ENCODE peak calls at places on chromosomes 6 and 20, in seven cellular contexts. One of them, this sample, is unnamed.

GRCh38 chr6:158567152-158567551 is 7.3 kb downstream of the TMEM181 start:
- DNase-seq in brain microvascular endothelial cell: no peak
- DNase-seq in dorsolateral prefrontal cortex: no peak
- DNase-seq in RWPE2: no peak
- DNase-seq in left lung: peak; percentile 19
- DNase-seq in lung: no peak
- DNase-seq in heart left ventricle: peak; percentile 40
- DNase-seq in this sample: no peak

GRCh38 chr6:3419624-3420272 is 37.1 kb downstream of the SLC22A23 start:
- DNase-seq in brain microvascular endothelial cell: peak; percentile 84
- DNase-seq in lung: no peak
- DNase-seq in heart left ventricle: no peak
- DNase-seq in left lung: no peak
- DNase-seq in RWPE2: no peak
- DNase-seq in dorsolateral prefrontal cortex: no peak
- DNase-seq in this sample: peak; percentile 95

GRCh38 chr6:105077592-105078463 is 102.0 kb downstream of the POPDC3 start:
- DNase-seq in left lung: no peak
- DNase-seq in brain microvascular endothelial cell: peak; percentile 15
- DNase-seq in lung: no peak
- DNase-seq in dorsolateral prefrontal cortex: no peak
- DNase-seq in heart left ventricle: no peak
- DNase-seq in RWPE2: no peak
- DNase-seq in this sample: peak; percentile 84

GRCh38 chr20:53708129-53708968 is 114.7 kb upstream of the ZNF217 start:
- DNase-seq in dorsolateral prefrontal cortex: no peak
- DNase-seq in brain microvascular endothelial cell: peak; percentile 29
- DNase-seq in RWPE2: no peak
- DNase-seq in lung: no peak
- DNase-seq in heart left ventricle: no peak
- DNase-seq in left lung: no peak
- DNase-seq in this sample: no peak

GRCh38 chr6:43434943-43435342 is 7.6 kb downstream of the ABCC10 start:
- DNase-seq in dorsolateral prefrontal cortex: no peak
- DNase-seq in RWPE2: no peak
- DNase-seq in left lung: no peak
- DNase-seq in brain microvascular endothelial cell: no peak
- DNase-seq in lung: no peak
- DNase-seq in heart left ventricle: no peak
- DNase-seq in this sample: no peak

GRCh38 chr6:1774541-1774940 is 164.8 kb downstream of the FOXC1 start:
- DNase-seq in heart left ventricle: no peak
- DNase-seq in left lung: no peak
- DNase-seq in brain microvascular endothelial cell: no peak
- DNase-seq in RWPE2: no peak
- DNase-seq in dorsolateral prefrontal cortex: no peak
- DNase-seq in lung: no peak
- DNase-seq in this sample: peak; percentile 40

GRCh38 chr20:20710847-20711315 is 1.6 kb downstream of the RALGAPA2 start:
- DNase-seq in left lung: no peak
- DNase-seq in heart left ventricle: no peak
- DNase-seq in RWPE2: no peak
- DNase-seq in lung: peak; percentile 79
- DNase-seq in dorsolateral prefrontal cortex: no peak
- DNase-seq in brain microvascular endothelial cell: no peak
- DNase-seq in this sample: peak; percentile 80

GRCh38 chr6:38588631-38589366 is 50.9 kb downstream of the BTBD9 start:
- DNase-seq in left lung: no peak
- DNase-seq in heart left ventricle: no peak
- DNase-seq in dorsolateral prefrontal cortex: no peak
- DNase-seq in RWPE2: no peak
- DNase-seq in lung: no peak
- DNase-seq in brain microvascular endothelial cell: no peak
- DNase-seq in this sample: peak; percentile 91

GRCh38 chr6:100504786-100505737 is 40.3 kb upstream of the SIM1 start:
- DNase-seq in left lung: no peak
- DNase-seq in dorsolateral prefrontal cortex: no peak
- DNase-seq in heart left ventricle: no peak
- DNase-seq in brain microvascular endothelial cell: peak; percentile 89
- DNase-seq in RWPE2: no peak
- DNase-seq in lung: no peak
- DNase-seq in this sample: peak; percentile 73

GRCh38 chr6:107217248-107217647 is 101.9 kb upstream of the BEND3 start:
- DNase-seq in heart left ventricle: no peak
- DNase-seq in brain microvascular endothelial cell: no peak
- DNase-seq in left lung: no peak
- DNase-seq in lung: no peak
- DNase-seq in dorsolateral prefrontal cortex: no peak
- DNase-seq in RWPE2: no peak
- DNase-seq in this sample: no peak

GRCh38 chr6:30263734-30264133 is 50.5 kb upstream of the TRIM26 start:
- DNase-seq in brain microvascular endothelial cell: peak; percentile 76
- DNase-seq in dorsolateral prefrontal cortex: peak; percentile 31
- DNase-seq in left lung: no peak
- DNase-seq in RWPE2: no peak
- DNase-seq in lung: no peak
- DNase-seq in heart left ventricle: no peak
- DNase-seq in this sample: peak; percentile 49

GRCh38 chr6:116545661-116546060 is at the start of gene TRAPPC3L:
- DNase-seq in lung: no peak
- DNase-seq in brain microvascular endothelial cell: no peak
- DNase-seq in RWPE2: no peak
- DNase-seq in heart left ventricle: no peak
- DNase-seq in left lung: no peak
- DNase-seq in dorsolateral prefrontal cortex: no peak
- DNase-seq in this sample: no peak

GRCh38 chr6:127192911-127193503 is 73.7 kb upstream of the RNF146 start:
- DNase-seq in left lung: no peak
- DNase-seq in RWPE2: no peak
- DNase-seq in brain microvascular endothelial cell: no peak
- DNase-seq in lung: no peak
- DNase-seq in heart left ventricle: no peak
- DNase-seq in dorsolateral prefrontal cortex: no peak
- DNase-seq in this sample: peak; percentile 39

GRCh38 chr6:111605100-111605748 is 454 bp downstream of the TRAF3IP2 start:
- DNase-seq in dorsolateral prefrontal cortex: no peak
- DNase-seq in heart left ventricle: peak; percentile 83
- DNase-seq in lung: peak; percentile 67
- DNase-seq in brain microvascular endothelial cell: peak; percentile 66
- DNase-seq in RWPE2: no peak
- DNase-seq in left lung: peak; percentile 87
- DNase-seq in this sample: peak; percentile 49

GRCh38 chr6:111606620-111607115 is 990 bp upstream of the TRAF3IP2 start:
- DNase-seq in left lung: no peak
- DNase-seq in RWPE2: no peak
- DNase-seq in brain microvascular endothelial cell: no peak
- DNase-seq in dorsolateral prefrontal cortex: no peak
- DNase-seq in lung: no peak
- DNase-seq in heart left ventricle: no peak
- DNase-seq in this sample: no peak

GRCh38 chr6:111604259-111605099 is 1.2 kb downstream of the TRAF3IP2 start:
- DNase-seq in lung: peak; percentile 50
- DNase-seq in brain microvascular endothelial cell: peak; percentile 71
- DNase-seq in dorsolateral prefrontal cortex: peak; percentile 52
- DNase-seq in left lung: peak; percentile 28
- DNase-seq in RWPE2: no peak
- DNase-seq in heart left ventricle: no peak
- DNase-seq in this sample: peak; percentile 73

GRCh38 chr6:111609827-111610526 is 4.3 kb upstream of the TRAF3IP2 start:
- DNase-seq in dorsolateral prefrontal cortex: no peak
- DNase-seq in left lung: no peak
- DNase-seq in lung: no peak
- DNase-seq in heart left ventricle: no peak
- DNase-seq in brain microvascular endothelial cell: no peak
- DNase-seq in RWPE2: no peak
- DNase-seq in this sample: no peak

GRCh38 chr6:111607279-111607678 is 1.6 kb upstream of the TRAF3IP2 start:
- DNase-seq in RWPE2: no peak
- DNase-seq in brain microvascular endothelial cell: no peak
- DNase-seq in left lung: no peak
- DNase-seq in dorsolateral prefrontal cortex: no peak
- DNase-seq in lung: no peak
- DNase-seq in heart left ventricle: no peak
- DNase-seq in this sample: no peak
- H3K4me3 ChIP-seq in RWPE2: no peak overlapping the region
- H3K4me3 ChIP-seq in brain microvascular endothelial cell: no peak overlapping the region
- H3K4me3 ChIP-seq in left lung: no peak overlapping the region
- H3K4me3 ChIP-seq in dorsolateral prefrontal cortex: no peak overlapping the region
- H3K4me3 ChIP-seq in lung: no peak overlapping the region
- H3K4me3 ChIP-seq in heart left ventricle: no peak overlapping the region
- H3K4me3 ChIP-seq in this sample: no peak overlapping the region

GRCh38 chr6:135936606-135937005 is 85.1 kb downstream of the PDE7B start:
- DNase-seq in RWPE2: peak; percentile 68
- DNase-seq in brain microvascular endothelial cell: peak; percentile 95
- DNase-seq in lung: no peak
- DNase-seq in heart left ventricle: no peak
- DNase-seq in left lung: no peak
- DNase-seq in dorsolateral prefrontal cortex: no peak
- DNase-seq in this sample: peak; percentile 97

GRCh38 chr6:135940783-135941182 is 89.3 kb downstream of the PDE7B start:
- DNase-seq in dorsolateral prefrontal cortex: no peak
- DNase-seq in left lung: no peak
- DNase-seq in heart left ventricle: no peak
- DNase-seq in RWPE2: no peak
- DNase-seq in brain microvascular endothelial cell: no peak
- DNase-seq in lung: no peak
- DNase-seq in this sample: no peak

GRCh38 chr6:135939216-135939610 is 87.7 kb downstream of the PDE7B start:
- DNase-seq in left lung: no peak
- DNase-seq in heart left ventricle: no peak
- DNase-seq in RWPE2: no peak
- DNase-seq in lung: no peak
- DNase-seq in brain microvascular endothelial cell: no peak
- DNase-seq in dorsolateral prefrontal cortex: no peak
- DNase-seq in this sample: no peak

GRCh38 chr6:135937126-135937525 is 85.6 kb downstream of the PDE7B start:
- DNase-seq in brain microvascular endothelial cell: no peak
- DNase-seq in RWPE2: no peak
- DNase-seq in lung: no peak
- DNase-seq in heart left ventricle: no peak
- DNase-seq in left lung: no peak
- DNase-seq in dorsolateral prefrontal cortex: no peak
- DNase-seq in this sample: no peak

DNA sequence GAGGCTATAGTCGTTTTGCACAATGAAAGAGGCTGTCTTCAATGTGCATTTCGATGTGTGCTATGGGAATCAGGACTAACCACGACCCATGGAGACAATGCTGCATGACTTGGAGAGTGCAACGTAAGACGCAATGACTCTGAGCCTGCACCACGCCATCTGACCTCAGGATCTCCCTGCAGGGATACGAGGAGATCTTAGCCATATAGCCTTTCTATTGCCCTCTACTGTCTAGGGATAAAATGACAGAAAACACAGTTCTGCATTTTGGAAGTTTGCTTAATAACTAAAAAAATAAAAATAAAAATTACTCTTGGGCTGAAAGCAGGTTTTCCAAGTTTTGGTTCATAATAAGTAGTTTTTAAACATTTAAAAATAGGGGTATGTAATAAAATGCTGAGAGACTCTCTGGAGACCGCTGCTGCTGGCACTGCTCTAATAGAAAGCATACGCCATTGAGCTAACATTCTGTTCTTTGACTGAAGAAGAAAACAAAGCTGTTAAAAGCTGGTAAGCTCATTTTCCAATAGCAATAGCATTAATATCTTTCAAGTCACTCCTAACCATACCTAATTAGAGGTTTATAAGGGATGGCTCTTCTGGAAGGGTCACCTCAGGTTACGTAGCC is 87.2 kb downstream of the PDE7B start:
- DNase-seq in lung: no peak
- DNase-seq in heart left ventricle: no peak
- DNase-seq in RWPE2: no peak
- DNase-seq in brain microvascular endothelial cell: peak; percentile 67
- DNase-seq in left lung: no peak
- DNase-seq in dorsolateral prefrontal cortex: no peak
- DNase-seq in this sample: peak; percentile 31
- TF ChIP-seq CTCF in lung: no peak
- TF ChIP-seq CTCF in heart left ventricle: no peak
- TF ChIP-seq CTCF in RWPE2: peak; percentile 44
- TF ChIP-seq CTCF in brain microvascular endothelial cell: peak; percentile 57
- TF ChIP-seq CTCF in left lung: peak; percentile 13
- TF ChIP-seq CTCF in dorsolateral prefrontal cortex: peak; percentile 58
- TF ChIP-seq CTCF in this sample: peak; percentile 39

DNA sequence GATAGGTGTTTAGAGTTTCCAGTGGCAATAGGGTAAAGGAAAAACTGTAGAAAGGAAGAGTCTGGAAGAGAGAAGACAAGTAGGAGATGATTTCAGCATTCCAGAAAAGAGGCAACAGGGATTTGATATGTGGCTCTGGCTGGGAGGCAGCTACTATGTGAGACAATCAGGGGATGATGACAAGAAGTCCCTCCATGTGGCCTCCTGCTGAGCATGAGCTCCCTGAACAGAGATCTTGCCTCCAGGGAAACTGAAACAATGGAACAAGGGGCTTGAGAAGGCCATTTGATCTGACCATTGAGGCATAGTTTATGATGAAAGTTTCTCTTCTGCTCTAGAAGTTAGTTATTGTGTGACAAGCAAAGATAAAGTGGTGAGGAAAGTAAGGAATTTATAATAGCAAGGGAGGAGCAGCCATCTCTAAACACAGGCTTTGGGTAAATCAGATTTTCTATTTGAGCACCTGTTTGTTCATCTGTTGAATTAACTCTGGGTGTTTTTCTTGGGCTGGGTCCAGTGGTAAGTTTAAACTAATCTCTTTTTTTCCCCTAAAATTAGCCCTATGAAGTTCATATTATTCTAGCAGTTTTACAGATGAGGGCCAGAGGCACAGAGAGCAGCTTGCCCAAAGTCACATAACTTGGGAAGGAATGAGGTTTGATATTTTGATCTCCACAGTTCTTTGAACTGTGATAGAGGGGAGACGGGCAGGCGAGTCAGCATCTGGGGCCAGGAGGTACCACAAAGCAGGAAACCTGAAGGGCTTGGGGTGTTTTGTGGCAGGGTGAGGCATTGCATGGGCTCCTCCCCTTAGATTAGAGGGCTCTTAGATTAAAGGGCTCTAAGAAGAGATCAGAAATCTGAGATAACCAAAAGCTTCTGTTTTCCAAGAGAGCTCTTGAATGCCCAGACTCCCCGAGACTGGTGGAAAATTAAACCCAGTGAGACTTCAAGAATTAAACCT is 2.8 kb upstream of the GPX5 start:
- DNase-seq in heart left ventricle: no peak
- DNase-seq in lung: no peak
- DNase-seq in brain microvascular endothelial cell: no peak
- DNase-seq in left lung: no peak
- DNase-seq in RWPE2: no peak
- DNase-seq in dorsolateral prefrontal cortex: no peak
- DNase-seq in this sample: no peak
- H3K27me3 ChIP-seq in heart left ventricle: no peaks in the 10 kb centered on the region
- H3K27me3 ChIP-seq in lung: no peaks in the 10 kb centered on the region
- H3K27me3 ChIP-seq in brain microvascular endothelial cell: peaks cover 4% of the 10 kb centered on the region
- H3K27me3 ChIP-seq in left lung: peaks cover 53% of the 10 kb centered on the region
- H3K27me3 ChIP-seq in RWPE2: peaks cover 8% of the 10 kb centered on the region
- H3K27me3 ChIP-seq in dorsolateral prefrontal cortex: no peaks in the 10 kb centered on the region
- H3K27me3 ChIP-seq in this sample: no peaks in the 10 kb centered on the region

DNA sequence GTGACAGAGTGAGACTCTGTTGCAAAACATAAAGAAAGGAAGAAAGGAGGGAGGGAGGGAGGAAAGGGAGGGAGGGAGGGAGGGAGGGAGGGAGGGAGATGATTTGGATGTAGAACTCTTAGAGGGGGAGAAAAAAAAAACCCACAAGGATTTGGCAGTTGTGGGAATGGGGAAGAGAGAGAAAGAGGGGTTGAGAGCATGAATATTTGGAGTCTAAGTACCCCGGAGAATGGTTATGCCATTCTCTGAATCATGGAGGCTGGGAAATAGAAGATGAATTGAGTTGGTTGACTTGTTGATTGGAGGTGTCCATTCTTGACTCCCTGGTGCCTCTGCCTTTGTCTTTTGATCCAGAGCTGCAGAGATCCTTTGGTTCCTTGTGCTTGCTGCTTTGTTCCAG is 35.7 kb downstream of the RALY start:
- DNase-seq in RWPE2: no peak
- DNase-seq in dorsolateral prefrontal cortex: no peak
- DNase-seq in left lung: no peak
- DNase-seq in lung: no peak
- DNase-seq in heart left ventricle: no peak
- DNase-seq in brain microvascular endothelial cell: no peak
- DNase-seq in this sample: no peak
- H3K4me3 ChIP-seq in RWPE2: no peak overlapping the region
- H3K4me3 ChIP-seq in dorsolateral prefrontal cortex: no peak overlapping the region
- H3K4me3 ChIP-seq in left lung: no peak overlapping the region
- H3K4me3 ChIP-seq in lung: no peak overlapping the region
- H3K4me3 ChIP-seq in heart left ventricle: no peak overlapping the region
- H3K4me3 ChIP-seq in brain microvascular endothelial cell: no peak overlapping the region
- H3K4me3 ChIP-seq in this sample: no peak overlapping the region

This sample was measured in bronchial epithelial cell.